ENCODE peak calls at places on chromosomes 11 and 22, in ten cellular contexts. L, R, E, U, Q, X, S, O, T and Z are unnamed samples.

GRCh38 chr11:20351870-20352269 is 11.6 kb upstream of the HTATIP2 start:
- DNase-seq in S (no peak), R (no peak), O (peak), L (no peak), Q (no peak), E (no peak), T (no peak), U (no peak), X (no peak), Z (no peak)

GRCh38 chr11:35118906-35119305 is 20.1 kb upstream of the CD44 start:
- DNase-seq in O (no peak), T (no peak), Q (no peak), U (no peak), X (no peak), S (no peak), E (no peak), L (no peak), R (no peak), Z (peak)

GRCh38 chr11:45092901-45093760 is 53.3 kb upstream of the PRDM11 start:
- DNase-seq in R (no peak), T (peak), X (peak), O (peak), U (peak), S (peak), Q (peak), L (no peak), E (no peak), Z (no peak)

GRCh38 chr11:109733245-109733644 is 311.3 kb downstream of the C11orf87 start:
- DNase-seq in L (peak), O (peak), Q (peak), R (no peak), S (peak), E (no peak), U (peak), T (peak), X (peak), Z (no peak)

GRCh38 chr11:20070459-20070858 is 89.8 kb downstream of the DBX1 start:
- DNase-seq in X (no peak), L (no peak), Q (no peak), O (peak), T (peak), S (no peak), U (no peak), E (no peak), R (no peak), Z (no peak)

GRCh38 chr22:45938913-45939312 is 38.0 kb downstream of the WNT7B start:
- DNase-seq in X (no peak), S (no peak), L (no peak), T (no peak), O (no peak), U (no peak), Q (no peak), E (no peak), R (no peak), Z (no peak)

GRCh38 chr11:111836766-111837165 is 34.6 kb downstream of the ALG9 start:
- DNase-seq in U (no peak), X (no peak), T (no peak), O (peak), S (no peak), R (no peak), E (no peak), L (no peak), Q (no peak), Z (no peak)

GRCh38 chr11:34266987-34267386 is 90.8 kb downstream of the ABTB2 start:
- DNase-seq in T (peak), O (no peak), X (peak), Q (no peak), U (peak), S (no peak), E (no peak), R (no peak), L (no peak), Z (no peak)

GRCh38 chr22:29352778-29353177 is 35.6 kb downstream of the AP1B1 start:
- DNase-seq in U (no peak), S (no peak), O (no peak), T (no peak), R (no peak), Q (no peak), E (no peak), X (no peak), L (no peak), Z (no peak)

GRCh38 chr22:28018461-28018927 is 99.4 kb upstream of the PITPNB start:
- DNase-seq in L (no peak), Q (no peak), E (no peak), T (no peak), S (no peak), O (no peak), U (no peak), X (no peak), R (no peak), Z (no peak)

GRCh38 chr11:36187618-36188017 is 101.6 kb downstream of the COMMD9 start:
- DNase-seq in T (no peak), R (no peak), U (no peak), X (no peak), L (no peak), E (no peak), S (no peak), Q (no peak), O (no peak), Z (no peak)

GRCh38 chr11:7643323-7643722 is 30.0 kb downstream of the CYB5R2 start:
- DNase-seq in X (no peak), L (no peak), E (no peak), Q (no peak), O (no peak), U (no peak), T (no peak), R (no peak), S (no peak), Z (no peak)